ENCODE peak calls at places on chromosomes 2 and 18, in nine cellular contexts. M is coronary artery, B is astrocyte of the cerebellum, S is uterus, Q is AG10803, U is left lung, F is mesendoderm, D is psoas muscle, P is colonic mucosa. W is an unnamed sample.

GRCh38 chr18:55465313-55465712 is 122.7 kb downstream of the TCF4 start:
- DNase-seq in Q (no peak), S (no peak), B (no peak), U (no peak), P (no peak), F (peak; percentile 31), D (no peak), M (no peak), W (no peak)

GRCh38 chr2:16537347-16537746 is 128.3 kb downstream of the CYRIA start:
- DNase-seq in M (no peak), U (no peak), Q (no peak), S (no peak), F (no peak), B (no peak), D (no peak), P (no peak), W (no peak)

GRCh38 chr18:12287131-12287681 is 20.8 kb upstream of the TUBB6 start:
- DNase-seq in M (peak; percentile 73), D (no peak), P (no peak), F (peak; percentile 40), U (no peak), B (no peak), S (no peak), Q (no peak), W (no peak)

GRCh38 chr2:181262782-181263181 is 194.4 kb upstream of the ITGA4 start:
- DNase-seq in D (no peak), P (no peak), B (no peak), Q (no peak), U (no peak), F (no peak), M (no peak), S (no peak), W (no peak)

GRCh38 chr2:171187177-171187576 is 26.5 kb upstream of the TLK1 start:
- DNase-seq in B (no peak), D (no peak), P (no peak), F (no peak), Q (no peak), M (no peak), S (no peak), U (no peak), W (no peak)

GRCh38 chr2:88735853-88736252 is 44.4 kb downstream of the RPIA start:
- DNase-seq in U (no peak), M (no peak), F (no peak), S (no peak), B (no peak), Q (no peak), P (no peak), D (peak; percentile 71), W (peak; percentile 24)

GRCh38 chr18:48295586-48296311 is 113.4 kb downstream of the ZBTB7C start:
- DNase-seq in P (no peak), M (no peak), B (no peak), U (no peak), Q (no peak), F (peak; percentile 74), D (no peak), S (no peak), W (no peak)

GRCh38 chr2:120586507-120587283 is 149.0 kb upstream of the GLI2 start:
- DNase-seq in B (no peak), U (peak; percentile 81), D (peak; percentile 41), S (no peak), P (no peak), Q (no peak), F (peak; percentile 27), M (no peak), W (no peak)

GRCh38 chr18:69897397-69898108 is 50.1 kb downstream of the CD226 start:
- DNase-seq in S (no peak), B (no peak), F (no peak), U (no peak), P (no peak), M (no peak), Q (no peak), D (no peak), W (no peak)

GRCh38 chr2:20194097-20194989 is 30.6 kb downstream of the SDC1 start:
- DNase-seq in F (no peak), Q (peak; percentile 12), B (no peak), U (no peak), D (no peak), P (no peak), S (no peak), M (no peak), W (no peak)

DNA sequence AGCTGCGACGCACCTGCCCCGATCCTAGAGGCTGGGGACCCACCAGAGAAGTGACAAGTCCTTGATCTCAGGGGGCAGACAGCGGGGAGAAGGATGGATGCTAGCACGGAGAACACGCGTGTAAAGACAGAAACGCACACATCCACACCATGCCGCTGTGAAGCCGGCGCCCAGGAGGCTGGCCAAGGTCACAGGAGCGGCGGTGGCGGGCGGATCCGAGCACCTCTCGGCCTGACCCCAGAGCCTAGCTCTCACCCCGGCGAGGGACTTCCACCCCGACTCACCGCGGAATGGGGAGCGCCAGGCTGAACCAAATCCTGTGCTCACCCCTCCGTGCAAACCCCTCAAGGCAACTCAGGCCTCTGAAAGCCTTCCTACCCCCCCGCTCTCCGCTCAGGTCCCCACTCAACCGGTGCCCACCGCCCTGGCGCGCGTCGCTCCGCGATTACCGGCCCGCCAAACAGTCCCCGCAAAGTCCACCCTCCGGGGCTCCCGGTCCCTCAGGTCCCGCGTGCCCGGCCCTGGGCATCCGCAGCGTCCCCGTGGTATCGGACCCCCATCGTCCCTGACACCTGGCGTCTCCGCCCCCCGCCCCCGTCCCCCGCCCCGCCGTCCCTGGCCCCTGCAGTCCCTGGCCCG is 455 bp upstream of the LRRFIP1 start:
- DNase-seq in Q (no peak), F (peak; percentile 37), S (peak; percentile 36), P (no peak), U (no peak), M (no peak), B (no peak), D (peak; percentile 54), W (no peak)
- H3K4me3 ChIP-seq in Q (peak overlapping the region; percentile 62), F (peak overlapping the region; percentile 11), S (peak overlapping the region; percentile 32), P (peak overlapping the region; percentile 53), U (peak overlapping the region; percentile 73), M (peak overlapping the region; percentile 78), B (peak overlapping the region; percentile 55), D (peak overlapping the region; percentile 80), W (no peak overlapping the region)

GRCh38 chr2:119431976-119432881 is 575 bp downstream of the TMEM37 start:
- DNase-seq in B (peak; percentile 41), F (peak; percentile 48), U (peak; percentile 84), M (no peak), S (no peak), P (peak; percentile 31), Q (peak; percentile 26), D (no peak), W (no peak)
- H3K4me3 ChIP-seq in B (peak overlapping the region; percentile 44), F (peak overlapping the region; percentile 9), U (peak overlapping the region; percentile 57), M (peak overlapping the region; percentile 75), S (peak overlapping the region; percentile 13), P (peak overlapping the region; percentile 52), Q (peak overlapping the region; percentile 22), D (peak overlapping the region; percentile 68), W (no peak overlapping the region)

GRCh38 chr2:24403168-24403850 is 43.0 kb upstream of the ITSN2 start:
- DNase-seq in M (no peak), Q (no peak), F (no peak), U (peak; percentile 46), P (no peak), S (no peak), D (no peak), B (no peak), W (no peak)

GRCh38 chr2:24399434-24400206 is 39.3 kb upstream of the ITSN2 start:
- DNase-seq in P (no peak), S (no peak), M (no peak), U (no peak), B (no peak), Q (no peak), D (no peak), F (no peak), W (no peak)

GRCh38 chr2:24404582-24404981 is 44.2 kb upstream of the ITSN2 start:
- DNase-seq in M (no peak), P (no peak), Q (peak; percentile 40), S (peak; percentile 38), D (peak; percentile 62), B (peak; percentile 29), F (no peak), U (no peak), W (no peak)

GRCh38 chr2:24400207-24400907 is 40.0 kb upstream of the ITSN2 start:
- DNase-seq in F (peak; percentile 24), U (peak; percentile 30), M (no peak), S (no peak), Q (no peak), B (no peak), P (no peak), D (no peak), W (no peak)

DNA sequence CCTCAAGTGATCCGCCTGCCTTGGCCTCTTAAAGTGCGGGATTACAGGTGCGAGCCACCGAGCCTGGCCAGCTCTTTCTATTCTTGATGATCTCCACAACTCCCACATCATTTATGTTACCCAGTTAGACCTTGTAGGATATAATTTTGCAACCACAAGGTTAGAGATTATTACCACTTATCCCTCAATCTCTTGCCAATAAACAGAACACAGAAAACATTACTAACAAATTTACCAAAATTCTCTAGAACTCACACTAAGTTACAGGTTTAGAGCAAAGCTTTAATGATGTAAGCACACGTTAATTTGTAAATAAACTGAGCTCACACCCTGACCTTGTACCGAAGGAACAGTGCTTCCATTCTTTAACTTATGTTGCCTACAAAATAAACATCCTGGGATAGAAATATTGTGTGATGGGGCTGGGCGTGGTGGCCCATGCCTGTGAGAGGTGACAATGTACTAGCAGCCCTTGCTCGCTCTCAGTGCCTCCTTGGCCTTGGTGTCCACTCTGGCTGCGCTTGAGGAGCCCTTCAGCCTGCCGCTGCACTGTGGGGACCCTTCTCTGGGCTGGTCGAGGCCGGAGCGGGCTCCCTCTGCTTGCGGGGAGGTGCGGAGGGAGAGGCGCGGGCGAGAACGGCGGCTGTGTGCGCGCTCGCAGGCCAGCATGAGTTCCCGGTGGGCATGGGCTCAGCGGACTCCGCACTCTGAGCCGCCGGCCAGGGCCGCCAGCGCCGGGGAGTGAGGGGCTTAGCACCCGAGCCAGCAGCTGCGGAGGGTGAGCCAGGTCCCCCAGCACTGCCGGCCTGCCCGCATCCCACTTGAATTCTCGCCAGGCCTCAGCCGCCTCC is 42.1 kb upstream of the ITSN2 start:
- DNase-seq in U (peak; percentile 67), F (no peak), D (no peak), S (no peak), M (no peak), B (no peak), Q (no peak), P (no peak), W (no peak)
- H3K4me3 ChIP-seq in U (peak overlapping the region; percentile 17), F (no peak overlapping the region), D (peak overlapping the region; percentile 34), S (peak overlapping the region; percentile 18), M (peak overlapping the region; percentile 66), B (peak overlapping the region; percentile 26), Q (peak overlapping the region; percentile 31), P (peak overlapping the region; percentile 30), W (no peak overlapping the region)

GRCh38 chr2:97724073-97724410 is 10.7 kb downstream of the ZAP70 start:
- DNase-seq in F (no peak), D (peak; percentile 45), B (no peak), S (no peak), U (no peak), M (no peak), P (no peak), Q (no peak), W (no peak)
- H3K4me3 ChIP-seq in F (no peak overlapping the region), D (no peak overlapping the region), B (no peak overlapping the region), S (no peak overlapping the region), U (no peak overlapping the region), M (no peak overlapping the region), P (no peak overlapping the region), Q (no peak overlapping the region), W (no peak overlapping the region)

W was measured in CD4-positive, CD25-positive, alpha-beta regulatory T cell.